ENCODE peak calls at places on chromosome 2, in five cellular contexts. W, H, E, V and B are unnamed samples.

GRCh38 chr2:186780701-186781316 is 68.2 kb downstream of the ZSWIM2 start:
- DNase-seq in W (no peak), H (peak), E (no peak), V (no peak), B (no peak)

GRCh38 chr2:14702258-14702657 is 69.7 kb downstream of the LRATD1 start:
- DNase-seq in W (no peak), H (no peak), E (no peak), V (no peak), B (no peak)

GRCh38 chr2:206993964-206994363 is 54.6 kb downstream of the CPO start:
- DNase-seq in W (no peak), H (no peak), E (no peak), V (no peak), B (no peak)

GRCh38 chr2:96100893-96101304 is 15.5 kb downstream of the ADRA2B start:
- DNase-seq in W (no peak), H (no peak), E (no peak), V (no peak), B (no peak)

GRCh38 chr2:5693288-5694015 is 1.3 kb downstream of the SOX11 start:
- DNase-seq in W (peak), H (no peak), E (no peak), V (no peak), B (no peak)

GRCh38 chr2:136118819-136119716 is 1.1 kb upstream of the CXCR4 start:
- DNase-seq in W (no peak), H (peak), E (peak), V (peak), B (peak)

GRCh38 chr2:21256006-21256405 is 132.2 kb downstream of the TDRD15 start:
- DNase-seq in W (no peak), H (peak), E (peak), V (peak), B (peak)

GRCh38 chr2:53877556-53877955 is 17.8 kb upstream of the GPR75 start:
- DNase-seq in W (no peak), H (no peak), E (no peak), V (no peak), B (no peak)

GRCh38 chr2:95122197-95122551 is 566 bp upstream of the MRPS5 start:
- DNase-seq in W (no peak), H (no peak), E (no peak), V (no peak), B (no peak)

GRCh38 chr2:182587831-182588230 is 128.2 kb upstream of the DNAJC10 start:
- DNase-seq in W (no peak), H (no peak), E (no peak), V (no peak), B (no peak)

GRCh38 chr2:29014811-29015414 is 33.8 kb downstream of the TOGARAM2 start:
- DNase-seq in W (no peak), H (no peak), E (peak), V (no peak), B (peak)

GRCh38 chr2:230327418-230328154 is 593 bp downstream of the SP140L start:
- DNase-seq in W (no peak), H (no peak), E (peak), V (no peak), B (peak)

GRCh38 chr2:144780983-144781382 is 261.1 kb upstream of the ZEB2 start:
- DNase-seq in W (no peak), H (no peak), E (no peak), V (no peak), B (no peak)

GRCh38 chr2:187126247-187127005 is 277.5 kb upstream of the ZSWIM2 start:
- DNase-seq in W (no peak), H (no peak), E (no peak), V (no peak), B (no peak)

GRCh38 chr2:28588231-28588725 is 92.4 kb downstream of the PLB1 start:
- DNase-seq in W (no peak), H (no peak), E (no peak), V (no peak), B (no peak)

GRCh38 chr2:128807317-128807716 is 488.6 kb upstream of the HS6ST1 start:
- DNase-seq in W (no peak), H (no peak), E (no peak), V (no peak), B (no peak)

GRCh38 chr2:66575625-66576371 is 140.9 kb downstream of the MEIS1 start:
- DNase-seq in W (peak), H (no peak), E (peak), V (no peak), B (peak)

GRCh38 chr2:168751104-168751768 is 51.2 kb upstream of the NOSTRIN start:
- DNase-seq in W (no peak), H (no peak), E (no peak), V (no peak), B (no peak)

GRCh38 chr2:63642941-63643340 is 54.2 kb downstream of the MDH1 start:
- DNase-seq in W (no peak), H (no peak), E (no peak), V (no peak), B (no peak)

GRCh38 chr2:15840173-15840572 is 100.2 kb upstream of the MYCN start:
- DNase-seq in W (no peak), H (no peak), E (no peak), V (no peak), B (no peak)

GRCh38 chr2:155250800-155251199 is 552.3 kb downstream of the KCNJ3 start:
- DNase-seq in W (no peak), H (peak), E (no peak), V (no peak), B (no peak)

GRCh38 chr2:32235315-32235714 is 29.4 kb downstream of the NLRC4 start:
- DNase-seq in W (no peak), H (no peak), E (no peak), V (no peak), B (no peak)

GRCh38 chr2:26811791-26812454 is 26.1 kb downstream of the CENPA start:
- DNase-seq in W (no peak), H (no peak), E (no peak), V (no peak), B (no peak)

GRCh38 chr2:235005603-235006259 is 53.9 kb downstream of the SH3BP4 start:
- DNase-seq in W (peak), H (no peak), E (peak), V (peak), B (no peak)

GRCh38 chr2:228369400-228370031 is 188.0 kb upstream of the SPHKAP start:
- DNase-seq in W (no peak), H (no peak), E (no peak), V (no peak), B (no peak)

GRCh38 chr2:4898706-4899105 is 793.5 kb upstream of the SOX11 start:
- DNase-seq in W (no peak), H (no peak), E (no peak), V (no peak), B (no peak)

GRCh38 chr2:54206596-54206995 is 49.4 kb downstream of the TSPYL6 start:
- DNase-seq in W (no peak), H (peak), E (no peak), V (no peak), B (peak)

GRCh38 chr2:13681936-13682335 is 950.6 kb upstream of the LRATD1 start:
- DNase-seq in W (no peak), H (no peak), E (no peak), V (no peak), B (no peak)

GRCh38 chr2:193847140-193847539 is 1652.4 kb upstream of the TMEFF2 start:
- DNase-seq in W (no peak), H (no peak), E (no peak), V (no peak), B (no peak)

GRCh38 chr2:207970825-207971142 is 54.5 kb downstream of the PLEKHM3 start:
- DNase-seq in W (no peak), H (no peak), E (no peak), V (no peak), B (no peak)

GRCh38 chr2:135843671-135844070 is 6.7 kb upstream of the LCT start:
- DNase-seq in W (no peak), H (no peak), E (no peak), V (no peak), B (no peak)

GRCh38 chr2:102063360-102063947 is 71.7 kb downstream of the IL1R2 start:
- DNase-seq in W (no peak), H (no peak), E (peak), V (no peak), B (no peak)

GRCh38 chr2:238875161-238875530 is 27.3 kb downstream of the TWIST2 start:
- DNase-seq in W (no peak), H (no peak), E (no peak), V (no peak), B (no peak)
- TF ChIP-seq CTCF in W (peak), H (no peak), E (no peak), V (no peak), B (no peak)

DNA sequence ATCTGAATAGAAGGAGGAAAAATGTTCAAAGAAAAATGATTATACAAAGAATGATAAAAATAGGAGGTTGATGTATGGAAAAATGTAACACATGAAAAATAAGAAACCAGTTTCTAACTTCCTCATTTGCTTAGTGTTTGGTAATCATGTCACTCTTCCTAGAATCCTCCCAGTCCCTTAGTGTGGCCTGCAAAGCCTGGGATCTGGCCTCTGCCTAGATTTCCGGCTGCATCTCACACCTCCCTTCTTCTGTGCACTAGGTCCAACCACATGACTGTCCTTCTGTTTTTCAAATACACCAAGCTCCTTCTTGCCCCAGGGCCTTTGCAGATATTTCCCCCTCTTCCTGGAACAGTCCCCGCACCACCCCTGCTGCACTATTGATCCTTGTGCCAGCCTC is 76.8 kb upstream of the RBMS1 start:
- DNase-seq in W (no peak), H (no peak), E (no peak), V (no peak), B (no peak)
- TF ChIP-seq CTCF in W (no peak), H (no peak), E (no peak), V (no peak), B (no peak)

DNA sequence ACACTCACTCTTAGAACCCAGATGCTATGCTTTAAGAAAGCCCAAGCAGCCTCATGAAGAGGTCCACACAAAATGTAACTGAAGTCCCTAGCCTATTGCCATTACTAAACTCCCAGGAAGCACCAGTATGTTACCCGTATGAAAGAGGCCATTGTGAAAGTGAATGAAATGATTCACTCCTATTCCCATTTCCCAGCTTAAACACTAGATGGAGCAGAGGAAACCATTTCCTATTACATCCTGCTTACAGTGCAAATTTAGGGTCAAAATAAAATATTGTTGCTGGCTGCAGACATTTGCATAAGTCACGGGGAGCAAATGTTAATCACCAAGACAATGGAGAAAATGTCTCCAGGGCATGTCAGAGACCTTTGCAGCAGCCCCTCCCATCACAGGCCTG is 989.7 kb upstream of the CRIM1 start:
- DNase-seq in W (no peak), H (no peak), E (no peak), V (no peak), B (no peak)
- TF ChIP-seq CTCF in W (no peak), H (no peak), E (no peak), V (no peak), B (no peak)

GRCh38 chr2:171433763-171434670 is at the start of the genes DCAF17 and METTL8:
- DNase-seq in W (peak), H (peak), E (peak), V (peak), B (peak)
- TF ChIP-seq CTCF in W (peak), H (peak), E (peak), V (peak), B (peak)

DNA sequence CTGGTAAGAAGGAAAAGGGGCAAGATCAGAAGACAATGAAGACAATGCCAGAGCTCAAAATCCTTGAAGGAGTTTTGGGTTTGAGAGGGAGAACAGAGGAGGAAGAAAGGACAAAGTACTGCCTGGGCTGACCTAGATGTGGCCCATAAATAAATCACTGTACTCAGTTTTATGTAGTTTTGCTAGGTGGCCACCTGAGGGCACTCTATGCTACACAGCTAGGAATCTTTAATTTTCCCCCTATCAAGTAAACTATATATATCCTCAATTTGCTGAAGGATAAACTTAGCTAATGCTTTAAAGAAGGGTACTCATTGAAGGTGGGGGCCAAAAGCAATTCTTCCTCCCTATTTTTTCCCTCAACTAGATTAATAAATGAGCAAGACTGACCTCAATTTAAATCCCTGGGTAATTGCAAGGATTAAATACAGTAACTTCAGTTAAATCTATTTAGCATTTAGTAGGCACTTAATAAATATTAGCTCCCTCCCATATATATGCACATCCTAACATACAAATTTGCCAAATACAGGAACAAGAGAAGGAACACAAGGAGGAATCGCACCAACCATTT is 540.3 kb downstream of the NRXN1 start:
- DNase-seq in W (no peak), H (peak), E (no peak), V (no peak), B (peak)
- TF ChIP-seq CTCF in W (peak), H (peak), E (peak), V (peak), B (peak)

DNA sequence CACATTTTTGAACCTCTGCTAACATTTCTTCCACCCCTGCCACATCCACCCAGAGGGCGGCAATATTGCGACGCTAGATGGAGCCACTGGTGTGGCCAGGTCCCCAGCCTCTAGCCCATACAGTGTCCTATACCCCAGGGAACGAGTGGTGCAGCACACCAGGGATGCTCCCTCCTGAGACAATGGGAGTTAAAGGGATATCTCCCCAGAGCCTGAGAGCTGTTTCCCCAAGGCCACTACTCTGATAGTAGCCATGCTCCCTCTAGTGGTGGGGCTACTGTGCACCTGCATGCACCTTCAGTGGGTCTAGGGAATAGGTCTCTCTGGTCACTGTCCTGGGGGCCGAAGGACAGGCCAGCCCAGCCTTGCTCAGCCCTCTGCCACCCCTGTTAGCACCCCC is 336.4 kb upstream of the FSHR start:
- DNase-seq in W (no peak), H (peak), E (peak), V (no peak), B (peak)
- TF ChIP-seq CTCF in W (peak), H (peak), E (peak), V (peak), B (peak)

GRCh38 chr2:237195396-237196119 is 109.9 kb downstream of the COPS8 start:
- DNase-seq in W (no peak), H (no peak), E (no peak), V (no peak), B (no peak)

GRCh38 chr2:237194906-237195305 is 109.2 kb downstream of the COPS8 start:
- DNase-seq in W (no peak), H (no peak), E (no peak), V (no peak), B (no peak)

GRCh38 chr2:237199082-237199481 is 113.4 kb downstream of the COPS8 start:
- DNase-seq in W (no peak), H (no peak), E (no peak), V (no peak), B (no peak)

GRCh38 chr2:237198144-237198900 is 112.6 kb downstream of the COPS8 start:
- DNase-seq in W (no peak), H (no peak), E (no peak), V (no peak), B (no peak)

DNA sequence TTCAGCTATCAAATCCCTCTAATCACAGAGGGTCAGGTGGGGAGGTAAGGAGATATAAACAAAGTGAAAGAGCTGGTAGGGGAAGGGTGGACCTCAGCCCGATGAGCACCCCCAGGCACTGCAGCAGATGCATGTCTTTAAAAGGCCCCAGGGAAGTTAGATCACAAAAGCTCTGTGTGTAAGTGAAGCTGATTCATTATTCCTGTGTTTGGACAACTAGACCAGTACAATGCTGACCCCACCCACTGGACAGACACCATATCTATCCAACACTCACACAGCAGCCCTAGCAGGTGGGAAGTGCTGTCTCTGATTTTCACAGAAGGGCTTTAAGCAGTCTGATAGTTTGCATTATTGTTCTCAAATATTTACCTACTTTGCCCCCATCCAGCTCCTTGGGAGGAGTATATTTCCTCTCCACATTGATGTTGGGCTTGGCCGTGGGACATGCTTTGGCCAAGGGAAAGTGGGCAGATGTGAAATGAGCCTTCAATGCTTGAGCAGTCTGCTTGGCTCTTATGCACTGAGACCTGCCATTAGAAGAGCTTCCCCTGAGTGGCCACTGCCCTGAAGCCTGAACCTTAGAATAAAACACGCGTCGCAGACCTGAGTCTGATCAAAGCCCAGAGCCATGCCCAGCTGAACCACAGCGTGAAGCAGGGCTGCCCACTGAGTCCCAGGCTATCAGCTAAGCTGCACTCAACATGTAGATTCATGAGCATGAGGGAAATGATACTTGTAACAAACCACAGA is 111.4 kb downstream of the COPS8 start:
- DNase-seq in W (no peak), H (no peak), E (no peak), V (no peak), B (no peak)
- TF ChIP-seq CTCF in W (no peak), H (no peak), E (no peak), V (no peak), B (no peak)

GRCh38 chr2:9765611-9766531 is 77.4 kb upstream of the TAF1B start:
- DNase-seq in W (no peak), H (no peak), E (no peak), V (peak), B (no peak)
- TF ChIP-seq CTCF in W (no peak), H (no peak), E (no peak), V (no peak), B (no peak)

GRCh38 chr2:127423880-127424279 is 5.7 kb downstream of the PROC start:
- DNase-seq in W (no peak), H (no peak), E (no peak), V (no peak), B (no peak)
- TF ChIP-seq CTCF in W (peak), H (no peak), E (no peak), V (no peak), B (no peak)

GRCh38 chr2:108968619-108969018 is 20.4 kb downstream of the EDAR start:
- DNase-seq in W (no peak), H (no peak), E (peak), V (no peak), B (no peak)

GRCh38 chr2:108972663-108973062 is 16.4 kb downstream of the EDAR start:
- DNase-seq in W (no peak), H (no peak), E (peak), V (no peak), B (no peak)

GRCh38 chr2:108971661-108972566 is 17.1 kb downstream of the EDAR start:
- DNase-seq in W (no peak), H (no peak), E (peak), V (no peak), B (no peak)

GRCh38 chr2:108967757-108968156 is 21.3 kb downstream of the EDAR start:
- DNase-seq in W (no peak), H (no peak), E (no peak), V (no peak), B (no peak)

GRCh38 chr2:108970369-108970768 is 18.7 kb downstream of the EDAR start:
- DNase-seq in W (no peak), H (no peak), E (peak), V (no peak), B (no peak)
- TF ChIP-seq CTCF in W (no peak), H (no peak), E (no peak), V (no peak), B (no peak)